ENCODE peak calls at places on chromosomes 2 and 18, in four cellular contexts. J is PC-3, L is hepatocyte, I is HCT116. C is an unnamed sample.

GRCh38 chr2:142557391-142557790 is 320.1 kb upstream of the KYNU start:
- DNase-seq in J (no peak), L (no peak), I (no peak), C (no peak)

GRCh38 chr2:223247136-223247535 is 195.1 kb downstream of the KCNE4 start:
- DNase-seq in J (peak; percentile 50), L (no peak), I (peak; percentile 28), C (peak; percentile 3)

GRCh38 chr18:40431071-40431998 is 1523.7 kb upstream of the PIK3C3 start:
- DNase-seq in J (no peak), L (peak; percentile 16), I (no peak), C (no peak)

GRCh38 chr2:727071-727470 is 49.9 kb upstream of the TMEM18 start:
- DNase-seq in J (no peak), L (no peak), I (no peak), C (no peak)

GRCh38 chr2:73985318-73986084 is 791 bp downstream of the TET3 start:
- DNase-seq in J (peak; percentile 36), L (peak; percentile 76), I (no peak), C (peak; percentile 69)

GRCh38 chr18:12862467-12862866 is 21.6 kb downstream of the PTPN2 start:
- DNase-seq in J (peak; percentile 82), L (peak; percentile 76), I (no peak), C (peak; percentile 37)

GRCh38 chr2:61898810-61899209 is 6.7 kb upstream of the COMMD1 start:
- DNase-seq in J (peak; percentile 52), L (peak; percentile 10), I (no peak), C (peak; percentile 53)

GRCh38 chr2:45567288-45567963 is 43.6 kb downstream of the SRBD1 start:
- DNase-seq in J (no peak), L (no peak), I (no peak), C (no peak)

GRCh38 chr2:105329561-105330495 is at the start of gene TGFBRAP1:
- DNase-seq in J (peak; percentile 56), L (peak; percentile 87), I (no peak), C (peak; percentile 80)

GRCh38 chr2:189580267-189580661 is 322 bp downstream of the SLC40A1 start:
- DNase-seq in J (no peak), L (peak; percentile 35), I (no peak), C (no peak)

GRCh38 chr2:127420039-127420864 is 2.0 kb downstream of the PROC start:
- DNase-seq in J (no peak), L (no peak), I (no peak), C (no peak)

GRCh38 chr2:134508396-134508795 is 210.4 kb downstream of the TMEM163 start:
- DNase-seq in J (no peak), L (no peak), I (no peak), C (no peak)

GRCh38 chr2:205947621-205948495 is 138.1 kb downstream of the INO80D start:
- DNase-seq in J (peak; percentile 70), L (peak; percentile 84), I (peak; percentile 33), C (peak; percentile 37)

GRCh38 chr2:6772366-6772710 is 93.4 kb downstream of the CMPK2 start:
- DNase-seq in J (peak; percentile 36), L (peak; percentile 50), I (no peak), C (peak; percentile 46)

GRCh38 chr2:132646805-132647115 is 23.2 kb downstream of the LYPD1 start:
- DNase-seq in J (no peak), L (no peak), I (no peak), C (no peak)
- H3K4me3 ChIP-seq in J (no peak overlapping the region), L (no peak overlapping the region), I (no peak overlapping the region), C (peak overlapping the region; percentile 58)

DNA sequence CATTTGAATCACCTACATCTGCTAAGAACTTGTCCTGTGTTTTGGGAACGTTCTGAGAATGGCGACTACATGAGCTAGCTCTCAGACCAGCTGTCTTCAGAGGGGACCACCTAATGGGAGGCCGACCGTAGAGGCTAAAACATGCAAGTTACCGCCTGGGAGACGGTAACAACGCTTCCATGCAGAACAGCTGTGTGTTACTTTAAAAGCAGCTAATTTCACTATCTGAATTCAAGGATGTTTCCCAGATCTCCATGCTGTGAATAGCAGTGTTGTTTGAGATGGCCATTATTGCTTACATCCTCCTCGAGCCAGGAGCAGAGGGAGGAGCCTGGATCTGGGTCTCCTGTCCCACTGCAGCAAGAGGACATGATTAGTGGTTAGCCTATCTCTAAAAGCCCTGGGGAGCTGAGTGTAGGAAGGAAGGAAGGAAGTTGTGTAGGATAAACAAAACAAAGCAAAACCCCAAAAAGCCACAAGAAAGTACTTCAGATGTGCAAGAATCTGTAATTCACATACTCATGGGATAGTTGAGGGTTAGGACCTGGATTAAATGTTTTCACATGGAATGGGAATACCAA is 50.9 kb downstream of the ACTR2 start:
- DNase-seq in J (no peak), L (no peak), I (no peak), C (no peak)
- TF ChIP-seq EZH2phosphoT487 in J (no peak), L (no peak), I (no peak), C (no peak)

GRCh38 chr2:166627893-166628292 is 133.8 kb upstream of the SCN7A start:
- DNase-seq in J (peak; percentile 19), L (no peak), I (no peak), C (no peak)
- TF ChIP-seq CTCF in J (peak; percentile 25), L (no peak), I (no peak), C (no peak)

DNA sequence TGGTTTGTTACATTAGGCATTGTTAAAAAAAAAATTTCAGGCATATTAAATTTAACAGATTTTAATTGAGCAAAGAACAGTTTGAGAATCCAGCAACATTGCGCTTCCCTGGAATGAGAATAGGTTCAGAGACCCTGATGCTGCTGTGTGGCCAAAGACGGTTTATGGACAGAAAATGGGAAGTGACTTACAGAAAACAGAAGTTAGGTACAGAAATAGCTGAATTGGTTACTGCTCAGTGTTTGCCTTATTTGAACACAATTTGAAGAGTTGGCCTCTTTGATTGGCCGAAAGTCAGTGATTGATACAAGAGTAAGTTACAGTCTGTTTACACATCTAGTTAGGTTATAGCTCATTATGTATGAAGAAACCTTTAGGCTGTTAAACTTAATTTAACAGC is 6.0 kb upstream of the NEDD4L start:
- DNase-seq in J (no peak), L (no peak), I (no peak), C (no peak)
- H3K4me3 ChIP-seq in J (no peak overlapping the region), L (no peak overlapping the region), I (no peak overlapping the region), C (no peak overlapping the region)

GRCh38 chr18:11859903-11860407 is 8.7 kb downstream of the CHMP1B start:
- DNase-seq in J (peak; percentile 98), L (peak; percentile 63), I (peak; percentile 83), C (no peak)
- TF ChIP-seq EZH2phosphoT487 in J (no peak), L (no peak), I (no peak), C (no peak)

GRCh38 chr2:54593249-54593648 is 130.2 kb upstream of the EML6 start:
- DNase-seq in J (no peak), L (no peak), I (no peak), C (no peak)

GRCh38 chr2:54594048-54594447 is 129.4 kb upstream of the EML6 start:
- DNase-seq in J (no peak), L (no peak), I (no peak), C (no peak)

GRCh38 chr2:54595999-54596903 is 127.2 kb upstream of the EML6 start:
- DNase-seq in J (no peak), L (no peak), I (no peak), C (no peak)

GRCh38 chr2:54597153-54597827 is 126.2 kb upstream of the EML6 start:
- DNase-seq in J (no peak), L (no peak), I (no peak), C (peak; percentile 34)

DNA sequence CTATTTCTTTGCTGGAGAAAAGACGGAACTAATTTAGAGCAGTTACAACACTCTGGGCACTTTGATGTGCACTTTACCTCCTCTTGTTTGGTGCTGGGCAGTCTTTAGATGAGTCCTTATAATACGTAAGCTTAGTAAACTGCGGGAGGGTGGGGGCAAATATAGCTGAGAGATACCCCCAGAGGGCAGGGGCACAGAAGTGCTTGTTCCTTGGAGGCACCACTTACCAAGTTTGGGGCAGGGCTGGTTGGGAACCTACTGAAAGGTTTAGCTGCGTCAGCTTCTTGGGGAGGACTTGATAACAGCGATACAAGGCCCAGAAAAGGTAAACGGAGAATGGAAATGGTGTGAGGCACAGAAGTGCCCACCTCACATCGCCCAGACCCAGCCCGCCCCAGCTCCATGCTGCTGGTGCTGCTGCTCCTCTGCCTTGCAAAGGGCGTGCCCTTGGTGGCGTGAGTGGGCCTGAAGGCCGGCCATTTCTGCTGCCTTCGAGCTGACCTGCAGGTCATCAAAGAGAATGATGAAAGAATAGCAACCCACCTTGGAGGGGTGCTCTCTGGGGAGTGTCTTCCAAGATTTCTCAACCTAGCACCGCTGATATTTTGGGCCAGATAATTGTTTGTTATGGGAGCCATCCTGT is 128.2 kb upstream of the EML6 start:
- DNase-seq in J (no peak), L (no peak), I (no peak), C (no peak)
- TF ChIP-seq CTCF in J (no peak), L (no peak), I (no peak), C (no peak)

DNA sequence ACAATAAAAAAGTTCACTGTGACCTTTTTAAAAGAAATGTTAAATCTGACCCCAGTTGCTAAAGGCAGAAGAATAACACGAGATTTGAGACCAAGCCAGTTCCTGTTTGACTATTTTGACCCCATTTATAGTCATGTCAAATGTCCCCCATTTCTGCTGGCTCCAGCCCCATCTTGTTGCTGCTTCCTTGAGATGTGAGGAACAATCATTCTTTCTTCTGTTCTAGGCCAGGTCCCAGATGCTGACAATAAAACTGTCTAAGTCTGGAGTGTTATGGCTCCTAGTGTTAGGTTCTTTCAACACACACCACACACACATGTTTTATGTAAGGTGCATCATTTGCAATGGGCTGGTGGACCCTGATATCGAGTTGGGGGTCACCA is 92.0 kb upstream of the CYP1B1 start:
- DNase-seq in J (no peak), L (no peak), I (no peak), C (no peak)
- H3K4me3 ChIP-seq in J (no peak overlapping the region), L (no peak overlapping the region), I (no peak overlapping the region), C (no peak overlapping the region)

DNA sequence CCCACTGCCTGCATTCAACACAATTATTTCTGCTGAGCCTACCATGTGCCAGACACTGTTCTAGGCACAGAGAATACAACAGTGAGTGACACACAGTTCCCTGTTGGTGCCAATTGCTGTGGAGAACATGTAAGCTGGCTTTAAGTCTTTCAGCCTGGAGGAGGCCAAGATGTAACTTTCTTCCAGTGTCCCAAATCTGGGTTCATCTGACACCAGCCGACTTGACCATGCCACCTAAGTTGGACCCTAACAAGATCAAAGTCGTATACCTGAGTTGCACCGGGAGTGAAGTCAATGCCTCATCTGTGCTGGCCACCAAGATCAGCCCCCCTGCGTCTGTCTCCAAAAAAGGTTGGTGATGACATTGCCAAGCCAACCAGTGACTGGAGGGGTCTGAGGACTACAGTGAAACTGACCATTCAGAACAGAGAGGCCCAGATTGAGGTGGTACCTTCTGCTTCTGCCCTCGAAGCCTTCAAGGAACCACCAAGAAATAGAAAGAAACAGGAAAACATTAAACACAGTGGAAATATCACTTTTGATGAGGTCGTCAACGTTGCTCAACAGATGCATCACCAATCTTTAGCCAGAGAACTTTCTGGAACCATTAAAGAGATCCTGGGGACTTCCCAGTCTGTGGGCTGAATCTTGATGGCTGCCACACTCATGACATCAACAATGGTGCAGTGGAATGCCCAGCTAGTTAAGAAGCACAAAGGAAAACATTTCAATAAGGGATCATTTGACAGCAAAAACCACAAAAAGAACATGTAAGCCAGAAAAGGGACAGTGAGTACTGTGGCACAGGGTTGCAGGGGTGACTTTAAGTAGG is 6.3 kb downstream of the TRABD2A start:
- DNase-seq in J (no peak), L (no peak), I (no peak), C (no peak)
- TF ChIP-seq EZH2phosphoT487 in J (no peak), L (no peak), I (no peak), C (no peak)